ENCODE peak calls at places on chromosomes 1 and 21, in six cellular contexts. M is suprapubic skin; F is CD8-positive, alpha-beta T cell; C is fibroblast of lung; E is ovary; S is heart right ventricle. B is an unnamed sample.
A peak's percentile ranks its signal among the peaks of the same experiment; 100 is the strongest.

GRCh38 chr1:226661271-226661670 is 77.8 kb downstream of the ITPKB start:
- DNase-seq in S (no peak), C (no peak), M (no peak), E (no peak), F (no peak), B (no peak)

GRCh38 chr1:46772571-46772970 is 26.3 kb upstream of the CYP4B1 start:
- DNase-seq in M (no peak), C (no peak), F (no peak), E (no peak), S (no peak), B (no peak)

GRCh38 chr1:147647796-147648633 is 22.3 kb downstream of the ACP6 start:
- DNase-seq in F (peak; percentile 24), C (no peak), E (no peak), S (no peak), M (no peak), B (no peak)

GRCh38 chr21:16082038-16082816 is 352.4 kb downstream of the USP25 start:
- DNase-seq in E (no peak), S (no peak), F (no peak), M (no peak), C (peak; percentile 59), B (no peak)

GRCh38 chr1:243489164-243489527 is 233.3 kb downstream of the SDCCAG8 start:
- DNase-seq in C (no peak), E (no peak), S (no peak), M (no peak), F (no peak), B (no peak)

GRCh38 chr1:190436615-190437014 is 41.0 kb downstream of the BRINP3 start:
- DNase-seq in E (no peak), F (no peak), S (no peak), M (no peak), C (peak; percentile 70), B (no peak)

GRCh38 chr21:36145259-36145658 is 10.4 kb downstream of the CBR3 start:
- DNase-seq in C (no peak), F (no peak), M (no peak), S (no peak), E (no peak), B (no peak)

GRCh38 chr1:154479764-154480421 is 22.1 kb upstream of the TDRD10 start:
- DNase-seq in C (peak; percentile 90), S (peak; percentile 79), E (peak; percentile 56), F (peak; percentile 39), M (no peak), B (peak; percentile 77)

GRCh38 chr1:30446508-30446907 is 276.9 kb downstream of the MATN1 start:
- DNase-seq in E (no peak), C (no peak), M (peak; percentile 54), S (no peak), F (no peak), B (peak; percentile 7)

GRCh38 chr1:178263341-178263740 is 169.4 kb downstream of the RASAL2 start:
- DNase-seq in C (no peak), F (no peak), S (no peak), E (no peak), M (no peak), B (no peak)

GRCh38 chr1:29703596-29703995 is 467.3 kb downstream of the PTPRU start:
- DNase-seq in F (no peak), S (no peak), M (no peak), E (no peak), C (peak; percentile 58), B (no peak)

GRCh38 chr1:155305881-155306391 is 2.7 kb upstream of the FDPS start:
- DNase-seq in S (no peak), C (no peak), E (no peak), M (no peak), F (no peak), B (no peak)

GRCh38 chr1:159054427-159054826 is 22.1 kb downstream of the AIM2 start:
- DNase-seq in M (no peak), S (no peak), C (no peak), E (no peak), F (no peak), B (no peak)

GRCh38 chr1:18681423-18681835 is 50.8 kb downstream of the PAX7 start:
- DNase-seq in F (no peak), M (no peak), E (no peak), S (no peak), C (no peak), B (no peak)

GRCh38 chr1:59046730-59047157 is 250.2 kb upstream of the FGGY start:
- DNase-seq in E (no peak), M (no peak), C (peak; percentile 30), S (no peak), F (no peak), B (no peak)

GRCh38 chr1:183774938-183775337 is 30.0 kb upstream of the RGL1 start:
- DNase-seq in C (no peak), E (no peak), M (no peak), S (no peak), F (no peak), B (no peak)

GRCh38 chr1:145690587-145691558 is 16.3 kb downstream of the PDZK1 start:
- DNase-seq in M (no peak), S (no peak), C (peak; percentile 71), F (peak; percentile 17), E (no peak), B (no peak)

GRCh38 chr1:184531296-184531695 is 144.5 kb downstream of the C1orf21 start:
- DNase-seq in S (no peak), E (no peak), F (no peak), C (no peak), M (no peak), B (no peak)

GRCh38 chr1:12176298-12177118 is 9.7 kb downstream of the TNFRSF1B start:
- DNase-seq in M (no peak), F (no peak), E (no peak), S (no peak), C (no peak), B (no peak)
- H3K4me1 ChIP-seq in M (peaks cover 77% of the 10 kb centered on the region), F (peaks cover 84% of the 10 kb centered on the region), E (peaks cover 4% of the 10 kb centered on the region), S (peaks cover 100% of the 10 kb centered on the region), C (peaks cover 41% of the 10 kb centered on the region), B (no peaks in the 10 kb centered on the region)

GRCh38 chr1:181102841-181103240 is 14.3 kb downstream of the IER5 start:
- DNase-seq in F (no peak), C (no peak), M (no peak), E (no peak), S (no peak), B (no peak)

GRCh38 chr1:181100015-181100905 is 11.8 kb downstream of the IER5 start:
- DNase-seq in C (no peak), S (no peak), E (no peak), M (no peak), F (no peak), B (no peak)

GRCh38 chr1:181103404-181103803 is 14.9 kb downstream of the IER5 start:
- DNase-seq in C (no peak), S (no peak), F (no peak), E (no peak), M (no peak), B (no peak)

GRCh38 chr1:181100924-181101323 is 12.4 kb downstream of the IER5 start:
- DNase-seq in F (no peak), S (no peak), M (no peak), E (no peak), C (no peak), B (no peak)

GRCh38 chr1:181101581-181102226 is 13.2 kb downstream of the IER5 start:
- DNase-seq in M (no peak), C (peak; percentile 63), S (no peak), E (no peak), F (no peak), B (no peak)
- H3K4me3 ChIP-seq in M (no peak overlapping the region), C (no peak overlapping the region), S (no peak overlapping the region), E (no peak overlapping the region), F (no peak overlapping the region), B (no peak overlapping the region)

DNA sequence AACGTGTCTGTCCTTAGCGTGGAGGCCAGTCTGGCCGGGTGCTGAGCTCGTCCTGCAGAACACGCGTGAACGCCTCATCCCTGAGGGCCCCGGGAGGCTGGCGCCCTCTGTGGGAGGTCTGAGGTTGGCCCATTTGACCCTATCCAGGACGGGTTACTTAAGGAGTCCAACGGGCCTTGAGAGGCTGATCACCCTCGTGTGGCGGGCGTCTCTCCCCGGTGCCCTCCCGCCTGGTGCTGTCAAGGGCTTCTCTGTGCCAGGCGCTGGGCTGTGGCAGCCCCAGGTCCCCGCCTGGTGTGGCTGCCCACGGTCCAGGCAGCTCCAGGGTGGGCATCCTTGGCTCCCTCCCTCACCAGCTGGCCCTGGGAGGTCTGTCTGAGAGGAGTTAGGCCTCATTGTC is 9.7 kb downstream of the SKI start:
- DNase-seq in F (no peak), E (no peak), M (no peak), S (no peak), C (peak; percentile 19), B (no peak)
- TF ChIP-seq CTCF in F (no peak), E (no peak), M (no peak), S (no peak), C (peak; percentile 13), B (no peak)

DNA sequence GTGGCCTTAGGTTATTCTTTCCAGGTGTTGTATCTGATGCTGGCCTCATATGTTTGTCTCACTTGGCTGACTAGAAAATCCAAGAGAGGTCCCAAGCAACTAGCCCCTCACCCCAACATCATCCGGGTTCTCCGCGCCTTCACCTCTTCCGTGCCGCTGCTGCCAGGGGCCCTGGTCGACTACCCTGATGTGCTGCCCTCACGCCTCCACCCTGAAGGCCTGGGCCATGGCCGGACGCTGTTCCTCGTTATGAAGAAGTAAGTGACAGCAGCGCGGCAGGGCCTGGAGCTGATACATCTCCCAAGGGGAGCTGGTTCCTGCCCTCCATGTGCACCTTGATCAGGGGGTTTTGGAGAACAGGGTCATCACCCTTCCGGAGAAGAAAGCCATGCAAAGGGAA is 11.2 kb downstream of the PINK1 start:
- DNase-seq in S (no peak), E (no peak), F (no peak), M (no peak), C (no peak), B (no peak)
- H3K4me1 ChIP-seq in S (no peaks in the 10 kb centered on the region), E (no peaks in the 10 kb centered on the region), F (no peaks in the 10 kb centered on the region), M (no peaks in the 10 kb centered on the region), C (no peaks in the 10 kb centered on the region), B (no peaks in the 10 kb centered on the region)

GRCh38 chr1:6596351-6596750 is 6.3 kb downstream of the KLHL21 start:
- DNase-seq in S (no peak), M (no peak), C (no peak), F (no peak), E (no peak), B (no peak)

GRCh38 chr1:6597777-6598131 is 4.9 kb downstream of the KLHL21 start:
- DNase-seq in F (no peak), E (no peak), C (no peak), S (no peak), M (no peak), B (no peak)

GRCh38 chr1:6599141-6599975 is 3.3 kb downstream of the KLHL21 start:
- DNase-seq in F (no peak), S (no peak), C (peak; percentile 23), M (no peak), E (peak; percentile 18), B (no peak)

GRCh38 chr1:6594977-6595740 is 7.5 kb downstream of the KLHL21 start:
- DNase-seq in M (no peak), C (no peak), F (no peak), S (no peak), E (no peak), B (no peak)

GRCh38 chr1:6596886-6597776 is 5.5 kb downstream of the KLHL21 start:
- DNase-seq in M (no peak), C (no peak), S (no peak), F (no peak), E (no peak), B (no peak)
- H3K4me3 ChIP-seq in M (peak overlapping the region; percentile 98), C (no peak overlapping the region), S (no peak overlapping the region), F (no peak overlapping the region), E (no peak overlapping the region), B (no peak overlapping the region)